ENCODE peak calls at places on chromosomes 2 and 18, in seven cellular contexts. G is IMR-90, P is esophagus squamous epithelium, D is left ventricle myocardium inferior, L is HepG2, S is sigmoid colon, X is endodermal cell. K is an unnamed sample.

GRCh38 chr2:38505779-38506178 is 96.9 kb downstream of the HNRNPLL start:
- DNase-seq in D (peak; percentile 32), L (no peak), P (no peak), X (no peak), S (peak; percentile 96), G (peak; percentile 87), K (no peak)

GRCh38 chr2:169891593-169892298 is 64.5 kb downstream of the UBR3 start:
- DNase-seq in D (no peak), S (no peak), P (no peak), L (peak; percentile 39), G (peak; percentile 80), X (no peak), K (no peak)

GRCh38 chr2:15040429-15041084 is 408.0 kb downstream of the LRATD1 start:
- DNase-seq in P (no peak), D (no peak), L (no peak), S (no peak), G (no peak), X (no peak), K (no peak)

GRCh38 chr18:47969851-47970250 is 39.4 kb upstream of the SMAD2 start:
- DNase-seq in S (no peak), P (no peak), G (no peak), X (no peak), L (no peak), D (no peak), K (no peak)

GRCh38 chr2:52861606-52862005 is 906.0 kb upstream of the CHAC2 start:
- DNase-seq in X (no peak), L (no peak), S (no peak), P (no peak), D (no peak), G (peak; percentile 24), K (no peak)

GRCh38 chr2:177340158-177340557 is 52.4 kb upstream of the AGPS start:
- DNase-seq in P (no peak), G (peak; percentile 51), X (no peak), L (no peak), D (no peak), S (no peak), K (no peak)

GRCh38 chr2:126899786-126900185 is 1.1 kb downstream of the TEX51 start:
- DNase-seq in S (no peak), G (no peak), P (no peak), X (peak; percentile 22), D (no peak), L (no peak), K (peak; percentile 53)

GRCh38 chr2:8962890-8963289 is 40.6 kb downstream of the MBOAT2 start:
- DNase-seq in G (no peak), L (peak; percentile 53), D (no peak), S (no peak), P (no peak), X (no peak), K (no peak)

GRCh38 chr2:23541453-23542334 is 156.7 kb downstream of the KLHL29 start:
- DNase-seq in S (peak; percentile 85), L (no peak), X (no peak), D (peak; percentile 32), P (no peak), G (no peak), K (no peak)

GRCh38 chr18:26133652-26134051 is at the start of gene PSMA8:
- DNase-seq in G (no peak), L (no peak), P (no peak), X (peak; percentile 68), S (no peak), D (peak; percentile 16), K (no peak)

GRCh38 chr2:64838817-64839216 is 150.4 kb upstream of the SLC1A4 start:
- DNase-seq in G (peak; percentile 91), S (no peak), X (no peak), L (no peak), P (no peak), D (no peak), K (no peak)

GRCh38 chr2:95158891-95159619 is 593 bp downstream of the ZNF514 start:
- DNase-seq in S (peak; percentile 78), P (no peak), X (peak; percentile 81), G (peak; percentile 30), L (peak; percentile 13), D (peak; percentile 52), K (peak; percentile 79)

GRCh38 chr2:36404312-36404711 is 48.7 kb downstream of the CRIM1 start:
- DNase-seq in P (no peak), X (no peak), G (no peak), L (no peak), S (no peak), D (no peak), K (no peak)

GRCh38 chr2:23900133-23900926 is 26.6 kb downstream of the ATAD2B start:
- DNase-seq in X (no peak), D (no peak), S (no peak), L (no peak), P (no peak), G (peak; percentile 69), K (no peak)

GRCh38 chr2:119678021-119678656 is 862 bp upstream of the TMEM177 start:
- DNase-seq in G (no peak), P (no peak), S (no peak), D (no peak), L (peak; percentile 70), X (peak; percentile 50), K (peak; percentile 54)

GRCh38 chr18:13473751-13474150 is 252.6 kb downstream of the FAM210A start:
- DNase-seq in P (no peak), G (no peak), S (no peak), X (no peak), L (no peak), D (no peak), K (no peak)

GRCh38 chr2:120539937-120540718 is 194.2 kb downstream of the INHBB start:
- DNase-seq in L (peak; percentile 94), P (no peak), S (peak; percentile 77), D (peak; percentile 66), G (peak; percentile 92), X (peak; percentile 75), K (peak; percentile 94)

GRCh38 chr2:9355270-9355669 is 68.1 kb downstream of the ITGB1BP1 start:
- DNase-seq in L (no peak), X (no peak), S (no peak), G (no peak), P (no peak), D (no peak), K (no peak)

GRCh38 chr2:118658581-118659248 is 188.7 kb downstream of the EN1 start:
- DNase-seq in X (no peak), S (no peak), P (no peak), G (no peak), L (no peak), D (no peak), K (no peak)

GRCh38 chr2:77977486-77978063 is 455.4 kb upstream of the LRRTM4 start:
- DNase-seq in X (no peak), L (no peak), D (no peak), P (no peak), G (no peak), S (no peak), K (no peak)

GRCh38 chr2:238821944-238822670 is 25.8 kb upstream of the TWIST2 start:
- DNase-seq in D (no peak), S (no peak), P (no peak), L (no peak), X (no peak), G (no peak), K (no peak)

GRCh38 chr2:238818576-238818975 is 29.3 kb upstream of the TWIST2 start:
- DNase-seq in S (no peak), L (no peak), G (peak; percentile 4), X (no peak), D (no peak), P (no peak), K (no peak)

GRCh38 chr2:238820909-238821308 is 27.0 kb upstream of the TWIST2 start:
- DNase-seq in G (peak; percentile 22), S (no peak), X (no peak), P (no peak), D (no peak), L (no peak), K (no peak)

GRCh38 chr2:238821391-238821790 is 26.5 kb upstream of the TWIST2 start:
- DNase-seq in L (no peak), P (no peak), X (no peak), S (no peak), G (peak; percentile 39), D (no peak), K (no peak)

DNA sequence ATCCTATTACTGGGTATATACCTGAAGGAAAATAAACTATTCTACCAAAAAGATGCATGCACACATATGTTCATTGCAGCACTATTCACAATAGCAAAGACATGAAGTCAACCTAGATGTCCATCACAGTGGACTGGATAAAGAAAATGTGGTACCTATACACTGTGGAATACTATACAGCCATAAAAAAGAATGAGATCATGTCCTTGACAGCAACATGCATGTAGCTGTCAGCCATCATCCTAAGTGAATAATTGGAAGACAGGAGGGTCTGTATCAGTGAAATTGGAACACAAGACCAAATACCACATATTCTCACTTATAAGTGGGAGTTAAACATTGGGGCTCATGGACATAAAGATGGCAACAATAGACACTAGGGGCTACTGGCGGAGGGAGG is 27.7 kb upstream of the TWIST2 start:
- DNase-seq in X (no peak), G (no peak), P (no peak), D (no peak), S (no peak), L (no peak), K (no peak)
- TF ChIP-seq CTCF in X (no peak), G (no peak), P (no peak), D (no peak), S (no peak), L (no peak), K (no peak)

GRCh38 chr2:175815537-175815936 is 186.5 kb downstream of the LNPK start:
- DNase-seq in P (no peak), L (no peak), S (no peak), G (peak; percentile 52), D (no peak), X (no peak), K (no peak)
- H3K4me3 ChIP-seq in P (no peak overlapping the region), L (no peak overlapping the region), S (no peak overlapping the region), G (no peak overlapping the region), D (no peak overlapping the region), X (no peak overlapping the region), K (no peak overlapping the region)

DNA sequence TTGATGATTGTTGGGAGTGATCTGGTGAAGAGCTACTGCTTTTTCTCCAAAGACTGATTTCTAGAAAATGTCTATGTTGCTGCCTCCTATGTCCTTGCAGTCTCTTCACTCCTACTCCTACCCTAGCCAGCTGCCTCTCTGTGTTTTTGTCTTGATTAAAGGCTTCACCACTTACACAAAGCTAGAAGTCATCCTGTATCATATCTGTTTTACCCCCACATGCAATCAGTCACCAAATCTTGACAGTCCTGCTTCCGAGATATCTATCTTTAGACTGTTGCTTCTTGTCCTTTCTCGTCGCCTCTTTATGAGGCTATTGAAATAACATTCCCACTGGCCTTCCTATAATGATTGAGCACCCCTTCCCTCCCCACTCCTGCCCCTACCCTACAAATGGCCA is 84.5 kb upstream of the ITGA4 start:
- DNase-seq in G (no peak), D (no peak), P (no peak), S (no peak), X (no peak), L (no peak), K (no peak)
- H3K27ac ChIP-seq in G (no peak overlapping the region), D (no peak overlapping the region), P (no peak overlapping the region), S (no peak overlapping the region), X (no peak overlapping the region), L (no peak overlapping the region), K (no peak overlapping the region)

GRCh38 chr2:146665801-146666200 is 1179.0 kb upstream of the ACVR2A start:
- DNase-seq in D (no peak), L (no peak), X (no peak), P (no peak), S (no peak), G (peak; percentile 12), K (no peak)

GRCh38 chr2:146659976-146660375 is 1184.9 kb upstream of the ACVR2A start:
- DNase-seq in X (no peak), L (no peak), G (no peak), P (no peak), D (no peak), S (no peak), K (no peak)

GRCh38 chr2:146666336-146666735 is 1178.5 kb upstream of the ACVR2A start:
- DNase-seq in L (no peak), G (peak; percentile 4), S (no peak), P (no peak), D (no peak), X (no peak), K (no peak)

GRCh38 chr2:146661494-146662096 is 1183.2 kb upstream of the ACVR2A start:
- DNase-seq in X (no peak), S (no peak), P (no peak), G (peak; percentile 60), D (no peak), L (peak; percentile 23), K (no peak)
- TF ChIP-seq CTCF in X (peak; percentile 91), S (no peak), P (peak; percentile 44), G (peak; percentile 79), D (peak; percentile 62), L (peak; percentile 63), K (no peak)

K was measured in coronary artery.